ENCODE peak calls at places on chromosomes 11 and 22, in four cellular contexts. V is fibroblast of pulmonary artery, J is stomach, Q is AG09319. H is an unnamed sample.

GRCh38 chr22:27405672-27406388 is 395.7 kb downstream of the MN1 start:
- DNase-seq in Q (no peak), V (peak; percentile 65), J (peak; percentile 73), H (peak; percentile 88)

GRCh38 chr11:134712228-134713145 is 300.4 kb upstream of the B3GAT1 start:
- DNase-seq in Q (no peak), V (no peak), J (no peak), H (no peak)

GRCh38 chr11:116910378-116910777 is 73.0 kb upstream of the APOA1 start:
- DNase-seq in J (no peak), Q (peak; percentile 5), V (peak; percentile 21), H (no peak)

GRCh38 chr22:38436629-38437395 is 18.2 kb downstream of the KCNJ4 start:
- DNase-seq in J (no peak), V (no peak), Q (no peak), H (no peak)

GRCh38 chr22:31926969-31927368 is 17.4 kb upstream of the YWHAH start:
- DNase-seq in J (no peak), V (no peak), Q (no peak), H (no peak)

GRCh38 chr11:116488836-116489389 is 283.9 kb downstream of the BUD13 start:
- DNase-seq in J (no peak), V (no peak), Q (no peak), H (no peak)

GRCh38 chr11:17906436-17906835 is 106.4 kb downstream of the SERGEF start:
- DNase-seq in J (no peak), Q (no peak), V (no peak), H (no peak)

GRCh38 chr11:134365011-134365925 is 33.5 kb downstream of the GLB1L2 start:
- DNase-seq in J (no peak), V (no peak), Q (no peak), H (no peak)

GRCh38 chr22:39960791-39961746 is 872 bp downstream of the TMA7B start:
- DNase-seq in V (peak; percentile 98), Q (no peak), J (peak; percentile 40), H (no peak)

GRCh38 chr11:64518928-64519327 is 72.1 kb upstream of the SLC22A12 start:
- DNase-seq in V (no peak), J (no peak), Q (no peak), H (no peak)

GRCh38 chr11:36251716-36252307 is 37.4 kb downstream of the COMMD9 start:
- DNase-seq in V (no peak), Q (no peak), J (no peak), H (no peak)

GRCh38 chr11:59953463-59954218 is 10.2 kb upstream of the OOSP4A start:
- DNase-seq in J (no peak), Q (no peak), V (no peak), H (no peak)

GRCh38 chr22:30406400-30406799 is 9.6 kb downstream of the SEC14L2 start:
- DNase-seq in V (no peak), J (no peak), Q (no peak), H (no peak)

H was measured in HuH-7.